ENCODE peak calls at places on chromosomes 7 and 10, in six cellular contexts. Y, H, X, P, E and M are unnamed samples.

GRCh38 chr7:51649-52048 is 140.7 kb upstream of the FAM20C start:
- DNase-seq in E (peak; percentile 22), H (peak; percentile 42), Y (no peak), X (no peak), P (no peak), M (no peak)

GRCh38 chr10:79277579-79277978 is 69.7 kb upstream of the PPIF start:
- DNase-seq in H (no peak), E (no peak), P (no peak), X (peak; percentile 36), Y (no peak), M (no peak)

GRCh38 chr10:44966129-44966815 is 6.7 kb downstream of the RASSF4 start:
- DNase-seq in H (peak; percentile 36), E (no peak), X (no peak), Y (peak; percentile 49), P (no peak), M (no peak)

GRCh38 chr10:69215405-69216176 is 4.5 kb upstream of the HKDC1 start:
- DNase-seq in Y (no peak), E (peak; percentile 43), P (no peak), X (no peak), H (no peak), M (no peak)

GRCh38 chr10:125727436-125727835 is 7.9 kb downstream of the EDRF1 start:
- DNase-seq in X (no peak), E (no peak), H (no peak), P (no peak), Y (no peak), M (no peak)

GRCh38 chr10:112232670-112233069 is 49.1 kb upstream of the GPAM start:
- DNase-seq in P (no peak), H (no peak), X (no peak), E (peak; percentile 42), Y (no peak), M (no peak)

GRCh38 chr7:24825315-24825917 is 68.2 kb upstream of the GSDME start:
- DNase-seq in X (no peak), Y (no peak), E (no peak), H (no peak), P (no peak), M (no peak)

GRCh38 chr10:51092402-51092801 is 18.1 kb downstream of the PRKG1 start:
- DNase-seq in X (no peak), Y (no peak), E (peak; percentile 91), H (no peak), P (no peak), M (no peak)

GRCh38 chr10:17787087-17787942 is 21.8 kb upstream of the MRC1 start:
- DNase-seq in E (no peak), X (no peak), P (peak; percentile 67), H (no peak), Y (no peak), M (no peak)

GRCh38 chr10:21100871-21101514 is 203.9 kb upstream of the NEBL start:
- DNase-seq in P (no peak), X (no peak), H (no peak), Y (no peak), E (no peak), M (no peak)

GRCh38 chr10:112229096-112229495 is 45.5 kb upstream of the GPAM start:
- DNase-seq in X (no peak), Y (no peak), E (no peak), H (no peak), P (no peak), M (no peak)

GRCh38 chr7:156668130-156668741 is 27.7 kb downstream of the RNF32 start:
- DNase-seq in X (no peak), H (no peak), P (no peak), Y (peak; percentile 63), E (no peak), M (no peak)

GRCh38 chr10:567869-568268 is 121.6 kb downstream of the DIP2C start:
- DNase-seq in X (no peak), H (peak; percentile 62), Y (no peak), P (no peak), E (no peak), M (no peak)

GRCh38 chr7:98329100-98329871 is 47.8 kb downstream of the BRI3 start:
- DNase-seq in X (peak; percentile 17), E (no peak), P (no peak), H (no peak), Y (no peak), M (no peak)

GRCh38 chr10:98242823-98243222 is 25.2 kb downstream of the LOXL4 start:
- DNase-seq in E (no peak), X (no peak), P (no peak), Y (no peak), H (no peak), M (no peak)

GRCh38 chr7:116582164-116582732 is 57.4 kb downstream of the CAV1 start:
- DNase-seq in E (no peak), Y (no peak), P (no peak), H (no peak), X (no peak), M (no peak)

GRCh38 chr10:7932301-7933036 is 114.2 kb downstream of the TAF3 start:
- DNase-seq in E (no peak), H (no peak), P (no peak), Y (no peak), X (no peak), M (no peak)

GRCh38 chr10:110786172-110786571 is 85.6 kb upstream of the PDCD4 start:
- DNase-seq in E (peak; percentile 96), X (no peak), P (no peak), Y (no peak), H (no peak), M (no peak)

GRCh38 chr7:120996333-120996982 is 7.9 kb downstream of the CPED1 start:
- DNase-seq in Y (no peak), X (no peak), H (peak; percentile 87), E (peak; percentile 49), P (peak; percentile 71), M (peak; percentile 22)

GRCh38 chr10:85925201-85925750 is 441.3 kb downstream of the GRID1 start:
- DNase-seq in H (no peak), P (no peak), Y (no peak), E (no peak), X (no peak), M (no peak)

GRCh38 chr10:113303747-113304146 is 249.1 kb upstream of the HABP2 start:
- DNase-seq in Y (no peak), P (no peak), H (no peak), X (no peak), E (no peak), M (no peak)

GRCh38 chr7:129969881-129970446 is 17.2 kb upstream of the UBE2H start:
- DNase-seq in X (no peak), Y (peak; percentile 19), E (no peak), P (no peak), H (no peak), M (no peak)

GRCh38 chr7:46764100-46764941 is 817.6 kb downstream of the TNS3 start:
- DNase-seq in E (peak; percentile 5), H (no peak), Y (no peak), P (peak; percentile 82), X (no peak), M (no peak)

GRCh38 chr10:117472872-117473271 is 69.7 kb upstream of the EMX2 start:
- DNase-seq in X (no peak), P (no peak), Y (peak; percentile 10), E (no peak), H (no peak), M (no peak)

GRCh38 chr7:26618898-26619297 is 245.5 kb downstream of the SKAP2 start:
- DNase-seq in P (no peak), E (no peak), Y (no peak), H (peak; percentile 40), X (no peak), M (peak; percentile 22)

GRCh38 chr10:77188511-77188910 is 449.1 kb downstream of the KCNMA1 start:
- DNase-seq in H (no peak), E (no peak), Y (no peak), X (no peak), P (no peak), M (no peak)

GRCh38 chr7:98996162-98996552 is 117.8 kb downstream of the TRRAP start:
- DNase-seq in E (no peak), Y (no peak), X (no peak), P (no peak), H (peak; percentile 54), M (no peak)

DNA sequence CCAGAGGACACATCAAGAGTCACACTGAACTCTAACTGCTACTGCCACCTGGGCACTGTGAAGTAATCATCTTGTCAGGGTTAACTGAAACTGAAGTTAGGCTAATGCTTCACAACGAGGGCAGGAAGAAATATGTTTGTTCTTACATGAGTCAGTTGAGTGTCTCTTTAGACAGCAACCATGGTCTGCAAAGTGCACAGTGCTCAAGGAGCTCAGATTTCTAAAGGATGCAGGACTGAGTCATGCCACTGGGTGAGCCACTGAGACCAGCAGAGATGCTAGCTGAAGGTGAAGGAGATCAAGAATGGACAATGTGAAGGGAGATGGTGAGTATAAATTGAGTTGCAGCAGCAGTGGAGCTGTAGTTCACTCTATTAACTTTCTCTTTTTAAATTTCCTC is 76.0 kb upstream of the CTTNBP2 start:
- DNase-seq in E (no peak), P (no peak), H (no peak), X (no peak), Y (no peak), M (no peak)
- TF ChIP-seq CTCF in E (no peak), P (no peak), H (no peak), X (no peak), Y (no peak), M (no peak)

DNA sequence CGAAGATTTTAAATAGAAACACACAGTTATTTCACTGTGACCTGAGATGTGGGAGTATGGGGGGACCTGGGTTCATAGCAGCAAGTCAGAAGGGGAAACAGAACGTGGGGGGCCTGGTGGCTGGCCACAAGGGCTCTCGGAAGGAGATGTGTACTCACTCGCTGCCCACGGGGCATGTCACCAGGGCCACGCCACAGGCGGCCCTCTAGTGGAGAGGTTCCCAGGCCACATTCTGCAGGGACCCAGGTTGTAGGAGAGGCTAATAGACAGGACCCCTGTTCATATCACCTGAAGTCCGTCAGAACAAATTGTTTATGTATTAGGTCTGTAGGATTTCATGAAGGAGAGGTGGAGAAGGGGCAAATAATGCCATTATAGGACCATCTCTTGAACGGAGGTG is 25.1 kb upstream of the SVOPL start:
- DNase-seq in E (no peak), Y (no peak), P (no peak), H (no peak), X (no peak), M (peak; percentile 24)
- TF ChIP-seq CTCF in E (no peak), Y (no peak), P (no peak), H (no peak), X (peak; percentile 21), M (peak; percentile 62)

GRCh38 chr7:155363852-155364600 is 66.3 kb downstream of the INSIG1 start:
- DNase-seq in E (no peak), Y (peak; percentile 46), X (no peak), P (no peak), H (no peak), M (no peak)
- TF ChIP-seq CTCF in E (no peak), Y (no peak), X (peak; percentile 13), P (no peak), H (no peak), M (no peak)

GRCh38 chr10:84054743-84055142 is 84.6 kb upstream of the GHITM start:
- DNase-seq in P (no peak), E (no peak), X (no peak), H (no peak), Y (no peak), M (peak; percentile 11)

GRCh38 chr10:84063440-84063839 is 75.9 kb upstream of the GHITM start:
- DNase-seq in X (no peak), Y (no peak), P (no peak), E (no peak), H (no peak), M (no peak)

DNA sequence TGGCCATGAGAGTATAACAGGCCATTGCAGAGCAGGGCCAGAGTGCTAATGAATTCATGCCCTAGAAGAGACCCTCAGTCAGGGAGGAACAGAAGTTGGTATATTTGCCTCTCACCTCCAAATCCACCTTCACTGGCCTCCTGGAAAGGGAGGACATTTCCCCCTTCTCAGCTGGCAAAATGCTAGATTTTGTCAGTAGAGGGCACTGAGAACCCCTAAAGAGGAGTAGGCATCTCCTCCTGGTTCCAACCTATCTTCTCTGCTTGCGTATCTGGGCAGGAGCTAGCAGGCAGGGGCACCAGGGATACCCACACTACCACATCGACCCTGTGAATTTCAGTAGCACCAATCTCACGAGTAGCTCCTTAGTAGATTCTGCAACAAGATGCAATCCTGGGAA is 79.8 kb upstream of the GHITM start:
- DNase-seq in Y (no peak), H (no peak), X (no peak), P (no peak), E (no peak), M (no peak)
- TF ChIP-seq CTCF in Y (no peak), H (no peak), X (no peak), P (no peak), E (no peak), M (peak; percentile 19)